ENCODE peak calls at places on chromosomes 7 and 10, in five cellular contexts. K is amygdala; X is NCI-H2107; I is stimulated activated CD8-positive, alpha-beta memory T cell treated with anti-CD3 and anti-CD28 coated beads, Interleukin-4, amount 100 ng/mL, for 1 hour; H is left colon. S is an unnamed sample.

GRCh38 chr7:39321245-39321644 is 245.0 kb upstream of the YAE1 start:
- DNase-seq in H (no peak), K (no peak), I (no peak), X (no peak), S (no peak)

GRCh38 chr10:103699611-103700435 is 155.6 kb downstream of the SH3PXD2A start:
- DNase-seq in I (no peak), H (no peak), X (no peak), K (peak; percentile 55), S (no peak)

GRCh38 chr7:27873981-27874957 is 134.3 kb downstream of the TAX1BP1 start:
- DNase-seq in H (peak; percentile 66), K (peak; percentile 31), X (no peak), I (no peak), S (peak; percentile 93)

GRCh38 chr7:143416565-143417149 is 8.0 kb upstream of the EPHA1 start:
- DNase-seq in K (no peak), X (peak; percentile 24), H (no peak), I (no peak), S (no peak)

GRCh38 chr7:90626011-90626410 is 29.9 kb downstream of the CDK14 start:
- DNase-seq in K (no peak), X (no peak), I (no peak), H (no peak), S (no peak)

GRCh38 chr10:63977329-63977923 is 456.2 kb downstream of the REEP3 start:
- DNase-seq in K (no peak), I (no peak), H (no peak), X (no peak), S (no peak)

GRCh38 chr10:114000461-114000860 is 43.2 kb upstream of the ADRB1 start:
- DNase-seq in X (no peak), I (no peak), K (no peak), H (no peak), S (no peak)

GRCh38 chr7:84337386-84337785 is 142.8 kb upstream of the SEMA3A start:
- DNase-seq in H (no peak), X (no peak), I (no peak), K (no peak), S (no peak)

GRCh38 chr10:83289373-83289772 is 849.9 kb upstream of the GHITM start:
- DNase-seq in I (no peak), K (no peak), H (no peak), X (no peak), S (no peak)

GRCh38 chr7:101470668-101471067 is 108.0 kb downstream of the COL26A1 start:
- DNase-seq in I (no peak), H (no peak), K (no peak), X (no peak), S (no peak)

GRCh38 chr7:90708841-90709317 is 112.8 kb downstream of the CDK14 start:
- DNase-seq in X (peak; percentile 25), H (peak; percentile 30), I (no peak), K (peak; percentile 3), S (no peak)

GRCh38 chr7:96327429-96327828 is 5.5 kb upstream of the SLC25A13 start:
- DNase-seq in X (no peak), K (no peak), I (no peak), H (peak; percentile 92), S (peak; percentile 78)

GRCh38 chr10:35327770-35328403 is 8.4 kb upstream of the CCNY start:
- DNase-seq in K (no peak), I (no peak), X (no peak), H (no peak), S (no peak)

GRCh38 chr10:74988787-74989574 is 122.5 kb upstream of the SAMD8 start:
- DNase-seq in H (no peak), I (no peak), X (no peak), K (no peak), S (no peak)

GRCh38 chr10:78312197-78313046 is 278.8 kb downstream of the RPS24 start:
- DNase-seq in K (no peak), I (no peak), X (no peak), H (no peak), S (no peak)

S was measured in pancreas.